ENCODE peak calls at places on chromosomes 16 and 17, in seven cellular contexts. X is neural progenitor cell, K is epithelial cell of esophagus, I is fibroblast of mammary gland, O is PC-9, R is fibroblast of pulmonary artery, B is right cardiac atrium. Y is an unnamed sample.

GRCh38 chr17:59371426-59372099 is 40.1 kb downstream of the YPEL2 start:
- DNase-seq in X (no peak), K (no peak), I (peak; percentile 66), O (peak; percentile 54), R (peak; percentile 44), B (peak; percentile 80), Y (peak; percentile 54)

GRCh38 chr16:57807968-57808528 is 5.8 kb upstream of the KIFC3 start:
- DNase-seq in X (peak; percentile 79), K (peak; percentile 94), I (peak; percentile 54), O (peak; percentile 98), R (peak; percentile 93), B (peak; percentile 92), Y (peak; percentile 89)

GRCh38 chr16:65758620-65759019 is 607.9 kb upstream of the CDH5 start:
- DNase-seq in X (no peak), K (no peak), I (no peak), O (no peak), R (no peak), B (no peak), Y (no peak)

GRCh38 chr16:54685682-54686081 is 245.0 kb upstream of the IRX5 start:
- DNase-seq in X (no peak), K (no peak), I (no peak), O (no peak), R (no peak), B (no peak), Y (no peak)

GRCh38 chr17:83104577-83105505 is 25.4 kb downstream of the METRNL start:
- DNase-seq in X (no peak), K (no peak), I (no peak), O (no peak), R (peak; percentile 45), B (no peak), Y (peak; percentile 66)

GRCh38 chr17:75814021-75814395 is 29.4 kb downstream of the UNK start:
- DNase-seq in X (no peak), K (no peak), I (no peak), O (no peak), R (no peak), B (peak; percentile 26), Y (no peak)

GRCh38 chr17:74259667-74260524 is 14.1 kb upstream of the DNAI2 start:
- DNase-seq in X (no peak), K (peak; percentile 7), I (no peak), O (no peak), R (no peak), B (no peak), Y (no peak)

GRCh38 chr17:16486373-16487250 is 5.4 kb downstream of the LRRC75A start:
- DNase-seq in X (peak; percentile 56), K (peak; percentile 74), I (peak; percentile 60), O (no peak), R (peak; percentile 62), B (peak; percentile 87), Y (peak; percentile 60)

GRCh38 chr17:27891841-27892240 is 1.3 kb downstream of the LYRM9 start:
- DNase-seq in X (no peak), K (no peak), I (no peak), O (no peak), R (no peak), B (no peak), Y (no peak)

GRCh38 chr17:37446027-37446426 is 39.3 kb downstream of the TADA2A start:
- DNase-seq in X (peak; percentile 86), K (peak; percentile 90), I (no peak), O (peak; percentile 92), R (no peak), B (no peak), Y (no peak)

GRCh38 chr17:39092672-39093250 is 58.7 kb downstream of the PLXDC1 start:
- DNase-seq in X (no peak), K (no peak), I (no peak), O (no peak), R (no peak), B (no peak), Y (no peak)
- H3K4me3 ChIP-seq in X (no peak overlapping the region), K (no peak overlapping the region), I (no peak overlapping the region), O (no peak overlapping the region), R (no peak overlapping the region), B (no peak overlapping the region), Y (no peak overlapping the region)

DNA sequence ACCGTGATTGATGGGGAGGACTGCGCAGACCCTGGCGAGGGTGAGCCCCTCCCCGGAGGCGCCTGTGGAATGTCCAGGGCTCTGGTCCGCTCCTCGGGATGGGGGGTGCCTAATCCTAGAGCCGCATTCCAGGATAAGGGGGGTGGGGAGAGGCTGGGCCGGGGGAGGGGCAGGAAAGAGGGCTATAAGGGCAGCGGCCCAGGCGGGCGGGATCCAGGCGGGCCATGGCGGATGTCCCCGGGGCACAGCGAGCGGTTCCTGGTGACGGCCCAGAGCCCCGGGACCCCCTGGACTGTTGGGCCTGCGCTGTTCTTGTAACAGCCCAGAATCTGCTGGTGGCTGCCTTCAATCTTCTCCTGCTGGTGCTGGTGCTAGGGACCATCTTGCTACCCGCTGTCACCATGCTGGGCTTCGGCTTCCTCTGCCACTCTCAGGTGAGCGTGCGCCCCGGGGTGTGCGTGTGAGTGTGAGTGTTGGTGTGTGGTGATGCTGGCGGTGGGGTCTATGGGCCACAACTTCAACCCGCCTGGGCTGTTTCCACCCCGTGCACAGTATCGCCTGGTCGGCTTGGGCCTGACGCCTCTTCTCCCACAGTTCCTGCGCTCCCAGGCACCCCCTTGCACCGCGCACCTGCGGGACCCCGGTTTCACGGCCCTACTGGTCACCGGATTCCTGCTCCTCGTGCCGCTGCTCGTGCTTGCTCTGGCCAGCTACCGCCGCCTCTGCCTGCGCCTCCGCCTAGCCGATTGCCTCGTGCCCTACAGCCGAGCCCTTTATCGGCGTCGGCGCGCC is at the start of gene TMEM88:
- DNase-seq in X (peak; percentile 96), K (no peak), I (no peak), O (no peak), R (no peak), B (peak; percentile 77), Y (no peak)
- H3K4me3 ChIP-seq in X (peak within 1 kb of the TSS; percentile 74), K (no peak within 1 kb of the TSS), I (peak within 1 kb of the TSS; percentile 88), O (peak within 1 kb of the TSS; percentile 97), R (peak within 1 kb of the TSS; percentile 81), B (peak within 1 kb of the TSS; percentile 43), Y (peak within 1 kb of the TSS; percentile 80)

GRCh38 chr17:47197821-47198220 is 8.7 kb upstream of the CDC27 start:
- DNase-seq in X (no peak), K (no peak), I (no peak), O (no peak), R (no peak), B (no peak), Y (no peak)

GRCh38 chr17:47201168-47201567 is 8.0 kb upstream of the MYL4 start:
- DNase-seq in X (no peak), K (no peak), I (no peak), O (no peak), R (no peak), B (no peak), Y (no peak)

GRCh38 chr17:47199627-47200324 is 9.4 kb upstream of the MYL4 start:
- DNase-seq in X (no peak), K (no peak), I (no peak), O (no peak), R (no peak), B (no peak), Y (no peak)

GRCh38 chr17:47203984-47204721 is 5.0 kb upstream of the MYL4 start:
- DNase-seq in X (no peak), K (no peak), I (peak; percentile 73), O (no peak), R (no peak), B (no peak), Y (no peak)

DNA sequence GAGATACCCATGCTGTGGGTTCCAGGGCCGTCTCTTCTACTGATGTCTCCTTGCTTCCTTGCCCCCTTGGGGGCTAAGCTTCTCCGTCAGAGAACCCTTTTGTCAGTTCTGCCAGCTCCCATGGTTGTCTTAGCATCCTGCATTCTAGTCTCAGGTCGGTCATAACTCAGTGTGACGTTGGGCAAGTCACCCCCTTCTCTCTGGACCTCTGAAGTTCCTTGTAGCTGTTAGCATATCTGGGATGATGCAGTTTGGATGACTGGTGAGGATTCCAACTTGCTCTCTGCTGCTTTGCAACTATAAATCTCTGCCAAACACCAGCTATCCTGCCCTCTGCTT is 8.9 kb upstream of the MYL4 start:
- DNase-seq in X (no peak), K (no peak), I (no peak), O (no peak), R (no peak), B (no peak), Y (no peak)
- H3K4me3 ChIP-seq in X (no peak overlapping the region), K (no peak overlapping the region), I (no peak overlapping the region), O (no peak overlapping the region), R (no peak overlapping the region), B (no peak overlapping the region), Y (no peak overlapping the region)

DNA sequence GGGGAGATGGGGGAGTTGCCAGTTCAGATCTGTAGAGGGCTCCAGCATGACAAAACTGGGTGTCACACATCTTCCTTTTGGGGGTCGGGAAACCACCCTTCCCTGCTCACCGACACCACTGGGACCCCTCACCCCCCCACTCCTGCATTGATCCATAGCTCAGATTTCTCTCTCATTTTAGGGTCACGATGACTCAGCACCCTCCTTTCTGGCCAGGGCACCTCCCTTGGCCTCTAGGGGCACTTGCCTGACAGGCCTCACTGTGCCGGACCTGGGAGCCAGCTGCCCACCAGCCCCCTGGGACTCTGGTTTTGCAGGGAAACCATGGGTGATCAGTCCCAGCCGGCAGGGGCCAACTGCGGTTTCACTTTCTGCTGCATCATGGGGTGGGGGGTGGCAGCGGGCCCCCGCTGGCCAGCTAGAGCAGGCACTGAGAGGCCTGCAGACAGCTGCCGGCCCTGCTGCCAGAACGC is 239.4 kb downstream of the MRTFB start:
- DNase-seq in X (peak; percentile 45), K (no peak), I (peak; percentile 55), O (peak; percentile 52), R (peak; percentile 25), B (no peak), Y (peak; percentile 44)
- H3K4me3 ChIP-seq in X (no peak overlapping the region), K (no peak overlapping the region), I (no peak overlapping the region), O (peak overlapping the region; percentile 96), R (no peak overlapping the region), B (no peak overlapping the region), Y (no peak overlapping the region)

Y was measured in cardiac fibroblast.